ENCODE peak calls at places on chromosomes 16 and 17, in nine cellular contexts. L is stimulated activated naive B cell treated with anti-CD40 and anti-IgM and Interleukin-4, amounts not matched to agents 10 μg/mL and 1 μg/mL and 100 μg/mL, for 72 hours; K is NCI-H524; C is anterior cingulate cortex; Q is EL; J is activated CD4-positive, alpha-beta T cell treated with anti-CD3 and anti-CD28 coated beads, Interleukin-2, amount 50 U/mL, for 1 hour; D is AG08395; Z is GM04504; R is NCI-H1417. H is an unnamed sample.

GRCh38 chr17:79000396-79001189 is 9.0 kb downstream of the CANT1 start:
- DNase-seq in L (no peak), K (peak; percentile 47), C (no peak), Q (no peak), J (no peak), D (no peak), Z (no peak), R (no peak), H (no peak)

GRCh38 chr17:63358111-63358839 is 87.8 kb downstream of the CYB561 start:
- DNase-seq in L (no peak), K (no peak), C (no peak), Q (peak; percentile 87), J (no peak), D (peak; percentile 85), Z (peak; percentile 86), R (no peak), H (no peak)

GRCh38 chr16:1152651-1153259 is at the start of gene CACNA1H:
- DNase-seq in L (no peak), K (no peak), C (no peak), Q (no peak), J (peak; percentile 65), D (peak; percentile 44), Z (no peak), R (peak; percentile 79), H (peak; percentile 64)

GRCh38 chr16:85083051-85083639 is 29.1 kb downstream of the CIBAR2 start:
- DNase-seq in L (no peak), K (no peak), C (no peak), Q (no peak), J (no peak), D (no peak), Z (no peak), R (peak; percentile 16), H (no peak)

GRCh38 chr17:58513913-58514794 is at the start of gene MTMR4:
- DNase-seq in L (peak; percentile 68), K (peak; percentile 86), C (peak; percentile 70), Q (peak; percentile 82), J (peak; percentile 69), D (peak; percentile 87), Z (peak; percentile 36), R (peak; percentile 92), H (peak; percentile 78)

GRCh38 chr16:55255890-55256289 is 68.1 kb upstream of the IRX6 start:
- DNase-seq in L (no peak), K (no peak), C (no peak), Q (no peak), J (no peak), D (no peak), Z (no peak), R (no peak), H (no peak)

GRCh38 chr16:88640039-88640495 is 1.7 kb downstream of the IL17C start:
- DNase-seq in L (no peak), K (no peak), C (no peak), Q (no peak), J (no peak), D (no peak), Z (no peak), R (no peak), H (no peak)

GRCh38 chr17:75625813-75626486 is 7.3 kb upstream of the SMIM5 start:
- DNase-seq in L (no peak), K (peak; percentile 74), C (no peak), Q (no peak), J (peak; percentile 14), D (peak; percentile 48), Z (no peak), R (peak; percentile 12), H (no peak)

GRCh38 chr16:17439580-17439979 is 31.2 kb downstream of the XYLT1 start:
- DNase-seq in L (no peak), K (no peak), C (no peak), Q (no peak), J (no peak), D (no peak), Z (no peak), R (no peak), H (peak; percentile 17)

GRCh38 chr16:4048481-4048880 is 67.8 kb downstream of the ADCY9 start:
- DNase-seq in L (no peak), K (no peak), C (no peak), Q (no peak), J (no peak), D (no peak), Z (no peak), R (no peak), H (no peak)

GRCh38 chr17:67435122-67435521 is 58.0 kb downstream of the PITPNC1 start:
- DNase-seq in L (no peak), K (no peak), C (no peak), Q (no peak), J (peak; percentile 53), D (no peak), Z (no peak), R (no peak), H (peak; percentile 82)

GRCh38 chr16:57628008-57628781 is at the start of gene ADGRG1:
- DNase-seq in L (no peak), K (peak; percentile 76), C (peak; percentile 85), Q (peak; percentile 98), J (no peak), D (peak; percentile 96), Z (peak; percentile 93), R (peak; percentile 53), H (no peak)

GRCh38 chr17:18070861-18071340 is 16.8 kb upstream of the DRG2 start:
- DNase-seq in L (no peak), K (peak; percentile 84), C (no peak), Q (peak; percentile 48), J (no peak), D (peak; percentile 65), Z (no peak), R (peak; percentile 19), H (no peak)

H was measured in CD4-positive, alpha-beta memory T cell.